ENCODE peak calls at places on chromosomes 12 and 14, in four cellular contexts. V is foreskin fibroblast, D is hypothalamus, T is colonic mucosa. F is an unnamed sample.

GRCh38 chr12:13749380-13749779 is 232.0 kb downstream of the GRIN2B start:
- DNase-seq in V (no peak), D (no peak), T (no peak), F (no peak)

GRCh38 chr12:42981379-42981778 is 391.8 kb upstream of the PRICKLE1 start:
- DNase-seq in V (peak; percentile 47), D (no peak), T (no peak), F (no peak)

GRCh38 chr12:105100207-105100985 is 7.1 kb upstream of the WASHC4 start:
- DNase-seq in V (peak; percentile 47), D (no peak), T (no peak), F (no peak)

GRCh38 chr12:109482894-109483293 is 5.5 kb downstream of the UBE3B start:
- DNase-seq in V (no peak), D (no peak), T (no peak), F (no peak)

GRCh38 chr12:10293570-10294227 is 14.0 kb upstream of the KLRD1 start:
- DNase-seq in V (no peak), D (no peak), T (no peak), F (no peak)

GRCh38 chr14:77046706-77047105 is 18.2 kb upstream of the IRF2BPL start:
- DNase-seq in V (no peak), D (no peak), T (no peak), F (no peak)

GRCh38 chr12:23944067-23944466 is 5.4 kb downstream of the SOX5 start:
- DNase-seq in V (no peak), D (peak; percentile 12), T (no peak), F (no peak)

GRCh38 chr12:19783547-19784444 is 344.5 kb downstream of the AEBP2 start:
- DNase-seq in V (no peak), D (no peak), T (no peak), F (no peak)

GRCh38 chr12:6224550-6224949 is 24.4 kb downstream of the CD9 start:
- DNase-seq in V (no peak), D (peak; percentile 76), T (no peak), F (peak; percentile 62)

GRCh38 chr14:69794791-69795190 is 2.2 kb downstream of the SLC10A1 start:
- DNase-seq in V (no peak), D (no peak), T (no peak), F (no peak)

GRCh38 chr12:131112690-131113290 is 159.1 kb downstream of the ADGRD1 start:
- DNase-seq in V (no peak), D (no peak), T (no peak), F (no peak)

GRCh38 chr12:15757553-15758255 is 31.5 kb downstream of the EPS8 start:
- DNase-seq in V (peak; percentile 94), D (no peak), T (no peak), F (no peak)

GRCh38 chr12:120865094-120865493 is 39.1 kb downstream of the SPPL3 start:
- DNase-seq in V (no peak), D (no peak), T (no peak), F (no peak)

GRCh38 chr14:34794941-34795340 is 80.2 kb downstream of the BAZ1A start:
- DNase-seq in V (peak; percentile 12), D (no peak), T (no peak), F (no peak)

GRCh38 chr14:89255012-89255411 is 162.0 kb downstream of the FOXN3 start:
- DNase-seq in V (no peak), D (no peak), T (no peak), F (no peak)

GRCh38 chr14:96086574-96087077 is 47.5 kb downstream of the C14orf132 start:
- DNase-seq in V (no peak), D (no peak), T (no peak), F (no peak)

GRCh38 chr12:97995085-97995484 is 520.3 kb upstream of the TMPO start:
- DNase-seq in V (no peak), D (no peak), T (no peak), F (no peak)

GRCh38 chr14:69043007-69043444 is 63.9 kb upstream of the ACTN1 start:
- DNase-seq in V (no peak), D (no peak), T (no peak), F (no peak)

GRCh38 chr14:72913809-72914208 is 12.5 kb upstream of the DCAF4 start:
- DNase-seq in V (no peak), D (no peak), T (no peak), F (no peak)

GRCh38 chr14:58864751-58865519 is 227.2 kb downstream of the DACT1 start:
- DNase-seq in V (peak; percentile 74), D (no peak), T (no peak), F (peak; percentile 49)